ENCODE peak calls at places on chromosomes 2 and 18, in seven cellular contexts. F is epithelial cell of esophagus, K is A549, I is left ventricle myocardium inferior, Y is choroid plexus epithelial cell, P is GM23338, R is HL-60. C is an unnamed sample.

GRCh38 chr18:12296457-12296856 is 11.6 kb upstream of the TUBB6 start:
- DNase-seq in F (no peak), K (no peak), I (no peak), Y (no peak), P (no peak), R (no peak), C (no peak)

GRCh38 chr2:44009136-44009744 is 13.5 kb upstream of the LRPPRC start:
- DNase-seq in F (no peak), K (no peak), I (no peak), Y (no peak), P (no peak), R (no peak), C (no peak)

GRCh38 chr18:44536619-44537018 is 144.1 kb upstream of the SETBP1 start:
- DNase-seq in F (no peak), K (no peak), I (no peak), Y (no peak), P (no peak), R (no peak), C (no peak)

GRCh38 chr2:38835015-38835601 is 40.6 kb downstream of the DHX57 start:
- DNase-seq in F (peak), K (peak), I (no peak), Y (peak), P (peak), R (peak), C (peak)

GRCh38 chr2:190105554-190105953 is 43.0 kb upstream of the MSTN start:
- DNase-seq in F (peak), K (no peak), I (no peak), Y (no peak), P (no peak), R (no peak), C (no peak)

GRCh38 chr2:145598434-145598833 is 1078.5 kb upstream of the ZEB2 start:
- DNase-seq in F (peak), K (no peak), I (no peak), Y (peak), P (no peak), R (no peak), C (peak)

GRCh38 chr2:11752906-11753305 is 6.5 kb downstream of the LPIN1 start:
- DNase-seq in F (no peak), K (no peak), I (no peak), Y (no peak), P (no peak), R (no peak), C (no peak)

GRCh38 chr2:229931241-229931640 is 8.9 kb downstream of the FBXO36 start:
- DNase-seq in F (peak), K (no peak), I (no peak), Y (no peak), P (no peak), R (no peak), C (no peak)

GRCh38 chr2:219125225-219125885 is 35.3 kb downstream of the NHEJ1 start:
- DNase-seq in F (peak), K (peak), I (peak), Y (peak), P (no peak), R (peak), C (peak)

GRCh38 chr2:74573747-74574562 is 19.4 kb downstream of the DOK1 start:
- DNase-seq in F (peak), K (no peak), I (no peak), Y (peak), P (no peak), R (peak), C (no peak)

GRCh38 chr18:8858888-8859511 is 153.6 kb downstream of the MTCL1 start:
- DNase-seq in F (peak), K (peak), I (no peak), Y (peak), P (no peak), R (no peak), C (peak)

GRCh38 chr2:214781226-214781625 is 28.3 kb downstream of the BARD1 start:
- DNase-seq in F (no peak), K (no peak), I (no peak), Y (no peak), P (no peak), R (no peak), C (no peak)

GRCh38 chr2:44168684-44169154 is at the start of gene PPM1B:
- DNase-seq in F (no peak), K (no peak), I (peak), Y (no peak), P (no peak), R (peak), C (no peak)

GRCh38 chr2:215540646-215541045 is 104.8 kb upstream of the FN1 start:
- DNase-seq in F (peak), K (no peak), I (no peak), Y (peak), P (no peak), R (no peak), C (peak)

GRCh38 chr2:237109421-237109820 is 23.7 kb downstream of the COPS8 start:
- DNase-seq in F (no peak), K (no peak), I (no peak), Y (no peak), P (no peak), R (no peak), C (no peak)

GRCh38 chr2:98508690-98509054 is 64.0 kb downstream of the INPP4A start:
- DNase-seq in F (peak), K (no peak), I (peak), Y (peak), P (no peak), R (peak), C (no peak)

GRCh38 chr2:102226612-102227351 is 40.0 kb downstream of the IL1RL2 start:
- DNase-seq in F (no peak), K (no peak), I (no peak), Y (peak), P (no peak), R (no peak), C (peak)

GRCh38 chr2:223027442-223027841 is 24.5 kb upstream of the KCNE4 start:
- DNase-seq in F (peak), K (peak), I (no peak), Y (peak), P (no peak), R (no peak), C (peak)

GRCh38 chr2:152743004-152743403 is 24.6 kb downstream of the ARL6IP6 start:
- DNase-seq in F (peak), K (peak), I (no peak), Y (peak), P (peak), R (no peak), C (no peak)

GRCh38 chr2:126527836-126528490 is 128.0 kb upstream of the GYPC start:
- DNase-seq in F (peak), K (peak), I (peak), Y (peak), P (peak), R (peak), C (peak)

GRCh38 chr2:234025475-234025874 is 25.0 kb upstream of the SPP2 start:
- DNase-seq in F (no peak), K (no peak), I (no peak), Y (peak), P (no peak), R (peak), C (no peak)

GRCh38 chr18:55280515-55280914 is 307.5 kb downstream of the TCF4 start:
- DNase-seq in F (no peak), K (no peak), I (no peak), Y (peak), P (no peak), R (no peak), C (no peak)

GRCh38 chr18:11119962-11120361 is 29.4 kb downstream of the PIEZO2 start:
- DNase-seq in F (no peak), K (peak), I (no peak), Y (peak), P (no peak), R (no peak), C (peak)

GRCh38 chr18:12079504-12080237 is 14.0 kb upstream of the ANKRD62 start:
- DNase-seq in F (no peak), K (no peak), I (no peak), Y (peak), P (no peak), R (no peak), C (peak)

GRCh38 chr2:241443486-241444223 is 64.7 kb downstream of the STK25 start:
- DNase-seq in F (peak), K (no peak), I (peak), Y (peak), P (no peak), R (peak), C (peak)

GRCh38 chr18:79574938-79575525 is 104.6 kb upstream of the CTDP1 start:
- DNase-seq in F (no peak), K (no peak), I (no peak), Y (no peak), P (no peak), R (peak), C (no peak)

GRCh38 chr2:53490659-53491058 is 276.9 kb upstream of the CHAC2 start:
- DNase-seq in F (peak), K (peak), I (peak), Y (peak), P (no peak), R (no peak), C (peak)

GRCh38 chr2:27105981-27106380 is 12.9 kb downstream of the CGREF1 start:
- DNase-seq in F (no peak), K (no peak), I (no peak), Y (no peak), P (no peak), R (no peak), C (no peak)

GRCh38 chr2:212940816-212941215 is 210.6 kb downstream of the IKZF2 start:
- DNase-seq in F (peak), K (no peak), I (peak), Y (peak), P (peak), R (no peak), C (peak)

GRCh38 chr2:128988326-128988725 is 669.7 kb upstream of the HS6ST1 start:
- DNase-seq in F (no peak), K (no peak), I (no peak), Y (no peak), P (no peak), R (no peak), C (no peak)

GRCh38 chr2:236028066-236028465 is 140.1 kb downstream of the GBX2 start:
- DNase-seq in F (no peak), K (no peak), I (no peak), Y (no peak), P (no peak), R (no peak), C (no peak)

GRCh38 chr2:44290271-44290670 is 15.0 kb downstream of the SLC3A1 start:
- DNase-seq in F (peak), K (peak), I (no peak), Y (peak), P (peak), R (no peak), C (peak)

GRCh38 chr2:108922141-108922915 is 66.7 kb downstream of the EDAR start:
- DNase-seq in F (peak), K (no peak), I (no peak), Y (no peak), P (no peak), R (no peak), C (peak)

GRCh38 chr18:76494541-76495403 is at the start of gene ZNF516:
- DNase-seq in F (peak), K (no peak), I (peak), Y (peak), P (peak), R (peak), C (peak)

GRCh38 chr2:23523651-23524260 is 138.8 kb downstream of the KLHL29 start:
- DNase-seq in F (no peak), K (no peak), I (no peak), Y (no peak), P (no peak), R (no peak), C (peak)

GRCh38 chr18:47531759-47532158 is 280.3 kb upstream of the SKOR2 start:
- DNase-seq in F (no peak), K (no peak), I (no peak), Y (no peak), P (peak), R (no peak), C (no peak)

GRCh38 chr2:139720056-139720455 is 939.9 kb upstream of the NXPH2 start:
- DNase-seq in F (no peak), K (no peak), I (no peak), Y (no peak), P (no peak), R (no peak), C (no peak)

GRCh38 chr2:26650713-26651457 is 9.7 kb upstream of the CIB4 start:
- DNase-seq in F (no peak), K (no peak), I (no peak), Y (no peak), P (no peak), R (no peak), C (no peak)

GRCh38 chr2:49335546-49335945 is 181.2 kb upstream of the FSHR start:
- DNase-seq in F (no peak), K (no peak), I (no peak), Y (no peak), P (no peak), R (no peak), C (no peak)

DNA sequence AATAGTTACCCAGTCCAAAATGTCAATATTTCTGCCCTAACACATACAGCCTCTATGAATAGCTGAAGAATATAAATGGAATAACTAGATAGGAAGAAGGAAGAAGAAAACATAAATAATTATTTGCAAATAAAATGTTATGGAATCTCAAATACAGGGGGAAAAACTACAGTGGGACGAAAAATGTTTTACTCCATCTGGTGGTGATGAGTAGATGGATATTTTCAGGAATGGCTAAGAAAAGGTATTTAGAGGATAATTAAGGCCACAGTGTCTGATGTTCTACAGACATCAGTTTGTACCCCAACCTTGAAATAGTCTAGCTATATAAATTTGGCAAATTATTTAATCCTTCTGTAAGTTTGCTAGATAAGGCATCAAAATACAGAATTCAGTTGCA is 178.1 kb upstream of the FSHR start:
- DNase-seq in F (no peak), K (no peak), I (no peak), Y (peak), P (peak), R (no peak), C (no peak)
- TF ChIP-seq CTCF in F (no peak), K (no peak), I (peak), Y (peak), P (no peak), R (no peak), C (no peak)

GRCh38 chr2:161063074-161063945 is 96.9 kb upstream of the TANK start:
- DNase-seq in F (peak), K (peak), I (peak), Y (peak), P (peak), R (peak), C (peak)
- H3K4me3 ChIP-seq in F (no peak), K (no peak), I (peak), Y (no peak), P (no peak), R (no peak), C (peak)

GRCh38 chr2:238160206-238161129 is 1.7 kb downstream of the ERFE start:
- DNase-seq in F (no peak), K (peak), I (peak), Y (no peak), P (peak), R (no peak), C (no peak)
- TF ChIP-seq CTCF in F (no peak), K (peak), I (peak), Y (peak), P (peak), R (no peak), C (no peak)

GRCh38 chr18:62437520-62438329 is 85.1 kb upstream of the ZCCHC2 start:
- DNase-seq in F (peak), K (no peak), I (peak), Y (no peak), P (no peak), R (no peak), C (no peak)
- H3K4me3 ChIP-seq in F (no peak), K (no peak), I (peak), Y (no peak), P (no peak), R (no peak), C (no peak)